ENCODE peak calls at places on chromosomes 11 and 22, in four cellular contexts. N is neural progenitor cell, L is HepG2, F is colonic mucosa. P is an unnamed sample. For H3K4me1, the result is how much of the 10 kb centered on the place peaks cover.

GRCh38 chr11:80816454-80816847 is 1375.6 kb upstream of the TENM4 start:
- DNase-seq in N (no peak), L (no peak), F (no peak), P (no peak)

GRCh38 chr11:126149759-126150236 is 61.7 kb downstream of the RPUSD4 start:
- DNase-seq in N (no peak), L (no peak), F (no peak), P (no peak)

GRCh38 chr22:40401532-40401931 is 31.1 kb downstream of the SGSM3 start:
- DNase-seq in N (no peak), L (no peak), F (no peak), P (no peak)

GRCh38 chr11:78465169-78465942 is 47.7 kb upstream of the GAB2 start:
- DNase-seq in N (no peak), L (no peak), F (no peak), P (no peak)

GRCh38 chr11:8604078-8604723 is 10.2 kb upstream of the STK33 start:
- DNase-seq in N (peak), L (peak), F (peak), P (peak)

GRCh38 chr11:3616721-3617460 is 24.9 kb downstream of the ART5 start:
- DNase-seq in N (no peak), L (no peak), F (no peak), P (no peak)

GRCh38 chr11:72605958-72606357 is 68.3 kb downstream of the PDE2A start:
- DNase-seq in N (no peak), L (no peak), F (no peak), P (no peak)

GRCh38 chr11:43583548-43583947 is 97.0 kb upstream of the HSD17B12 start:
- DNase-seq in N (no peak), L (no peak), F (no peak), P (no peak)

GRCh38 chr11:120801801-120802689 is 221.9 kb upstream of the TBCEL start:
- DNase-seq in N (peak), L (peak), F (peak), P (peak)

GRCh38 chr22:35177811-35178210 is 79.5 kb upstream of the HMGXB4 start:
- DNase-seq in N (peak), L (no peak), F (no peak), P (no peak)

GRCh38 chr11:114036156-114036811 is 23.2 kb upstream of the ZBTB16 start:
- DNase-seq in N (peak), L (peak), F (peak), P (peak)

GRCh38 chr11:113555071-113555739 is 80.0 kb upstream of the DRD2 start:
- DNase-seq in N (no peak), L (no peak), F (no peak), P (no peak)

GRCh38 chr22:21780259-21780658 is 44.7 kb upstream of the YPEL1 start:
- DNase-seq in N (no peak), L (no peak), F (no peak), P (no peak)

GRCh38 chr22:45349916-45350315 is 40.2 kb downstream of the FAM118A start:
- DNase-seq in N (no peak), L (no peak), F (no peak), P (no peak)

GRCh38 chr11:10305964-10306918 is 1.4 kb downstream of the ADM start:
- DNase-seq in N (peak), L (no peak), F (peak), P (no peak)

GRCh38 chr11:134153147-134153905 is 70.4 kb downstream of the NCAPD3 start:
- DNase-seq in N (no peak), L (no peak), F (no peak), P (no peak)

GRCh38 chr22:36528336-36528735 is 630 bp downstream of the EIF3D start:
- DNase-seq in N (no peak), L (no peak), F (no peak), P (no peak)

GRCh38 chr11:7098235-7098832 is 9.5 kb downstream of the RBMXL2 start:
- DNase-seq in N (peak), L (peak), F (no peak), P (peak)

GRCh38 chr11:70180906-70181305 is 22.2 kb upstream of the FADD start:
- DNase-seq in N (no peak), L (no peak), F (no peak), P (no peak)

GRCh38 chr11:11806586-11806985 is 35.2 kb upstream of the USP47 start:
- DNase-seq in N (no peak), L (no peak), F (no peak), P (no peak)

GRCh38 chr11:68890490-68891231 is 13.0 kb downstream of the MRPL21 start:
- DNase-seq in N (no peak), L (no peak), F (peak), P (no peak)

GRCh38 chr11:62591448-62592215 is at the start of gene TUT1:
- DNase-seq in N (peak), L (peak), F (peak), P (peak)

GRCh38 chr11:70611890-70612289 is 213.6 kb downstream of the CTTN start:
- DNase-seq in N (peak), L (no peak), F (no peak), P (no peak)

GRCh38 chr11:126007263-126007662 is 55.4 kb downstream of the CDON start:
- DNase-seq in N (no peak), L (peak), F (no peak), P (no peak)

GRCh38 chr11:100925935-100926334 is 203.7 kb downstream of the PGR start:
- DNase-seq in N (no peak), L (no peak), F (no peak), P (no peak)

GRCh38 chr22:46801826-46802607 is 39.6 kb downstream of the TBC1D22A start:
- DNase-seq in N (no peak), L (no peak), F (no peak), P (no peak)

GRCh38 chr22:44136112-44136511 is 44.6 kb upstream of the PARVG start:
- DNase-seq in N (no peak), L (no peak), F (no peak), P (no peak)

GRCh38 chr11:118749429-118749828 is 41.5 kb downstream of the DDX6 start:
- DNase-seq in N (no peak), L (no peak), F (no peak), P (no peak)

GRCh38 chr11:108193725-108194124 is 28.7 kb downstream of the NPAT start:
- DNase-seq in N (no peak), L (no peak), F (no peak), P (no peak)

GRCh38 chr11:28017816-28018215 is 90.1 kb downstream of the KIF18A start:
- DNase-seq in N (no peak), L (no peak), F (no peak), P (no peak)

GRCh38 chr11:66225054-66225453 is 43.4 kb upstream of the RAB1B start:
- DNase-seq in N (no peak), L (no peak), F (no peak), P (no peak)

GRCh38 chr11:69639843-69640242 is 1.1 kb upstream of the CCND1 start:
- DNase-seq in N (no peak), L (no peak), F (no peak), P (no peak)

GRCh38 chr11:113554531-113554930 is 79.3 kb upstream of the DRD2 start:
- DNase-seq in N (no peak), L (no peak), F (no peak), P (no peak)

GRCh38 chr11:19458721-19459120 is 218.0 kb upstream of the E2F8 start:
- DNase-seq in N (no peak), L (no peak), F (no peak), P (no peak)

GRCh38 chr22:35554297-35554845 is 13.7 kb downstream of the RASD2 start:
- DNase-seq in N (no peak), L (no peak), F (no peak), P (no peak)

GRCh38 chr22:36328635-36329216 is 59.0 kb downstream of the MYH9 start:
- DNase-seq in N (no peak), L (no peak), F (no peak), P (no peak)

GRCh38 chr11:128208329-128209220 is 378.8 kb downstream of the ETS1 start:
- DNase-seq in N (no peak), L (no peak), F (no peak), P (no peak)

DNA sequence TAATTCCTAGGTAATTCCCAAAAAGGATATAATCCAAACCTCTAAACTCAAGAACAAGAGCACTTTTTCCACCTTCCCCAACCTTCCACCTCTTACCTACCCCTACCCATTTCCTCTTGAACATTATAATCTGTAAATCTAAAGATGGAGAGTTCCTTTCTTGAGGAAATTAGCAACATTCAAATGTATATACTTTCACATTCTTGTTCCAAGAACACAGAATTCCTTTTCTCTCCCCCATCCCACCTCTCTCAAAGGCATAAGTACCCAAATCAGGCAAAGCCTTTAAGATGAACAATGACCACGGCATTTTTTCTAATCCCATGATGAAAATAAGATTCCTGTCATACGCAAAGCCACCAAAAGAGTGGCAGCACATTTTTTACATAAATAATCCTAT is 18.3 kb downstream of the RRAS2 start:
- DNase-seq in N (peak), L (no peak), F (no peak), P (peak)
- H3K4me1 ChIP-seq in N (under half), L (under half), F (under half), P (under half)

GRCh38 chr11:94780432-94780831 is 12.3 kb downstream of the AMOTL1 start:
- DNase-seq in N (no peak), L (no peak), F (no peak), P (no peak)

GRCh38 chr11:94774345-94774744 is 6.2 kb downstream of the AMOTL1 start:
- DNase-seq in N (no peak), L (no peak), F (no peak), P (no peak)

GRCh38 chr11:94773842-94774241 is 5.7 kb downstream of the AMOTL1 start:
- DNase-seq in N (no peak), L (no peak), F (no peak), P (no peak)

GRCh38 chr11:94775576-94776327 is 7.6 kb downstream of the AMOTL1 start:
- DNase-seq in N (no peak), L (no peak), F (no peak), P (no peak)

GRCh38 chr11:94776351-94777321 is 8.5 kb downstream of the AMOTL1 start:
- DNase-seq in N (peak), L (no peak), F (no peak), P (no peak)
- H3K9ac ChIP-seq in N (no peak), L (no peak), F (no peak), P (no peak)

GRCh38 chr11:67564230-67564629 is 19.4 kb upstream of the GSTP1 start:
- DNase-seq in N (no peak), L (no peak), F (no peak), P (no peak)
- H3K4me1 ChIP-seq in N (under half), L (under half), F (under half), P (under half)

GRCh38 chr11:36485296-36485870 is 24.7 kb downstream of the TRAF6 start:
- DNase-seq in N (no peak), L (no peak), F (no peak), P (no peak)

GRCh38 chr11:36492724-36493304 is 17.3 kb downstream of the TRAF6 start:
- DNase-seq in N (peak), L (peak), F (peak), P (no peak)

GRCh38 chr11:36490026-36490806 is 19.9 kb downstream of the TRAF6 start:
- DNase-seq in N (no peak), L (no peak), F (no peak), P (no peak)

GRCh38 chr11:36488096-36488495 is 22.0 kb downstream of the TRAF6 start:
- DNase-seq in N (no peak), L (no peak), F (no peak), P (no peak)

GRCh38 chr11:36487619-36488018 is 22.5 kb downstream of the TRAF6 start:
- DNase-seq in N (no peak), L (no peak), F (no peak), P (no peak)
- H3K9ac ChIP-seq in N (no peak), L (no peak), F (no peak), P (no peak)

DNA sequence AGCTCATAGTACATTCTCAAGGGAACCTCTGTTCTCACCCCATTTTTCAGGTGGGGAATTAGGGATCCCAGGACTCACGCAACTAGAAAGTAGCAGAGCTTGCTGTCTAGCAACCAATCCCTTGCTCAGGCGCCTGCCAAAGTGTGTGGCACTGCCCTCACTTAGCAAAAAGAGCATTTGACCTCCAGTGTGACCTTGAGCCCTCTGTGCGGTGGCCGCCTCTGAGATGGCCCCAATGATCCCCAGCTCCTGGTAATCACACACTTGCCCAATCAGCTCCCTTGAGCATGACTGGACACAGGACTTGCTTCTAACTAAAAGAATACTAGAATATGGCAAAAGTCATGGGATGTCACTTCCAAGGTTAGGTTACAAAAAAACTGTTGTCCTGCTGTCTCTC is 2.6 kb upstream of the LGALS2 start:
- DNase-seq in N (no peak), L (no peak), F (no peak), P (no peak)
- H3K4me1 ChIP-seq in N (under half), L (half or more), F (under half), P (under half)

DNA sequence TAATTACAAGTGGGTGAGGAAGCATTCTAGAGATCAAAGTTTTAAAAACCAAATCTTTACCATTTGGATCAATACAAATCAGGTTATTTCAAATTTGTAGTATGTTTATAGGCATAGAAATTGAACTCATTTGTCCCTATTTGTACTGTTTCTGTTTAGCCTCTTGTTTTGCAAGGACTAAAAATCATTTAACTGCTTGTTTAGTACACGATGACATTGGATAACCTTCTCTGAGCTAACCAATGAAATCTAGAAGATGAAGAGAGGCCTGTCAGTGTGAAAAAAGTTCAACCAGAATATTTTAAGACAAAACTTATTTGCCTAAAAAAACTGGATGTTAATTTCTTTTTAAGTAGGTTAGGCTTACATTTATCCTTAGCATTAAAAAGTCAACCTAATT is 40.0 kb downstream of the ZC3H12C start:
- DNase-seq in N (no peak), L (no peak), F (no peak), P (no peak)
- H3K9ac ChIP-seq in N (no peak), L (no peak), F (no peak), P (no peak)

DNA sequence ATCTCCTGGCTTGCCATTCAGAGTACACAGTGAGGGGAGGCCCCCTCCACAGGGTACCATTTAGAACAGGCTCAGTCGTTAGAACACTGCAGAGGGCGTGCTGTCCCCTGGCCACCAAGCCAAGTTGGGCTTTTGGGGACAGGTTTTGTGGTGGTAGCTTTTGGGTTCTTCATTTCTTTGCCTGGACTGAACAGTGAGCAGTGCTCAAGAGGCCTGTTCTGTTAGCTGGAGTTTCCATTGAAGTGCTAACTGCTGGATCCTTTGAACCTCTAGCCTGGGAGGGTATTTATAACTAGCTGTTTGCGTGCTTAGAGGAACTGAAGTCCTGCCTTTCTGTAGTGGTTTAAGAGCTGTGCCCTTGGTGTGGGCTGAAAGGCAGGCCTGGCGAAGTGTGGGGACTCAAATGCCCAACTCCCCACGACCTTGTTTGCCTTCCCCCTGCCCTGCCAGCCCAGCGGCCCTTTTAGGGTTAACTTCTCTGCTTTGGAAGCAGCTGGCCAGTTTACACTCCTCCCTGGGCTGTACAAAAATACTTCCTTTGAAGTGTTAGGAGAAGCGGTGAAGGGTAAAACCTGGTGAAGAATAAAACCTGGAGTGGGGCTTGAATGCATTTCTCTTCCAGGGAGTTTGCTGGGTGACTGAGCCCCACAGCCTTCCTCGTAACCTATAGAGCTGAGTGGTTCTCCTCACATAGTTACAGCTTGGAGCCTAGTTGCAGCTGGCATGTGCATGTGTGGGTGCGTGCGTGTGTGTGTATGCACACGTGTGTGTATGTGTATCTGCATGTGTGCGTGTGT is 34.6 kb downstream of the ZNRF3 start:
- DNase-seq in N (peak), L (peak), F (peak), P (no peak)
- H3K4me1 ChIP-seq in N (under half), L (half or more), F (under half), P (under half)